ENCODE peak calls at places on chromosomes 1 and 21, in seven cellular contexts. One of them, this sample, is unnamed.
A peak's percentile ranks its signal among the peaks of the same experiment; 100 is the strongest.

GRCh38 chr1:28507646-28508434 is 2.0 kb downstream of the RCC1 start:
- DNase-seq in tibial artery: no peak
- DNase-seq in fibroblast of the aortic adventitia: peak; percentile 11
- DNase-seq in heart left ventricle: no peak
- DNase-seq in ovary: no peak
- DNase-seq in DND-41: peak; percentile 29
- DNase-seq in GM12864: no peak
- DNase-seq in this sample: peak; percentile 13

GRCh38 chr1:98327151-98327918 is 334.2 kb upstream of the SNX7 start:
- DNase-seq in GM12864: no peak
- DNase-seq in tibial artery: no peak
- DNase-seq in heart left ventricle: no peak
- DNase-seq in fibroblast of the aortic adventitia: peak; percentile 84
- DNase-seq in DND-41: peak; percentile 47
- DNase-seq in ovary: no peak
- DNase-seq in this sample: no peak

GRCh38 chr1:185311589-185312225 is 5.3 kb downstream of the IVNS1ABP start:
- DNase-seq in DND-41: no peak
- DNase-seq in fibroblast of the aortic adventitia: no peak
- DNase-seq in heart left ventricle: no peak
- DNase-seq in ovary: no peak
- DNase-seq in GM12864: no peak
- DNase-seq in tibial artery: no peak
- DNase-seq in this sample: no peak

GRCh38 chr1:224894915-224895314 is 34.6 kb upstream of the DNAH14 start:
- DNase-seq in tibial artery: no peak
- DNase-seq in heart left ventricle: no peak
- DNase-seq in GM12864: no peak
- DNase-seq in DND-41: no peak
- DNase-seq in ovary: no peak
- DNase-seq in fibroblast of the aortic adventitia: peak; percentile 29
- DNase-seq in this sample: no peak

GRCh38 chr1:245881767-245882391 is 625.2 kb downstream of the SMYD3 start:
- DNase-seq in fibroblast of the aortic adventitia: no peak
- DNase-seq in DND-41: no peak
- DNase-seq in tibial artery: no peak
- DNase-seq in heart left ventricle: no peak
- DNase-seq in GM12864: no peak
- DNase-seq in ovary: no peak
- DNase-seq in this sample: no peak

GRCh38 chr21:38343691-38344090 is 86.9 kb downstream of the KCNJ15 start:
- DNase-seq in tibial artery: peak; percentile 95
- DNase-seq in fibroblast of the aortic adventitia: peak; percentile 74
- DNase-seq in ovary: no peak
- DNase-seq in DND-41: no peak
- DNase-seq in heart left ventricle: no peak
- DNase-seq in GM12864: no peak
- DNase-seq in this sample: no peak

GRCh38 chr21:41536827-41537103 is 28.8 kb upstream of the TMPRSS2 start:
- DNase-seq in tibial artery: no peak
- DNase-seq in DND-41: no peak
- DNase-seq in fibroblast of the aortic adventitia: no peak
- DNase-seq in ovary: no peak
- DNase-seq in GM12864: no peak
- DNase-seq in heart left ventricle: no peak
- DNase-seq in this sample: no peak

GRCh38 chr21:39869141-39869818 is 2.0 kb downstream of the PCP4 start:
- DNase-seq in heart left ventricle: no peak
- DNase-seq in GM12864: no peak
- DNase-seq in ovary: no peak
- DNase-seq in DND-41: no peak
- DNase-seq in fibroblast of the aortic adventitia: no peak
- DNase-seq in tibial artery: no peak
- DNase-seq in this sample: no peak

GRCh38 chr1:199688774-199689173 is 338.7 kb upstream of the NR5A2 start:
- DNase-seq in ovary: no peak
- DNase-seq in fibroblast of the aortic adventitia: no peak
- DNase-seq in DND-41: no peak
- DNase-seq in heart left ventricle: no peak
- DNase-seq in tibial artery: no peak
- DNase-seq in GM12864: no peak
- DNase-seq in this sample: no peak

GRCh38 chr1:172756029-172756428 is 97.1 kb downstream of the FASLG start:
- DNase-seq in fibroblast of the aortic adventitia: no peak
- DNase-seq in GM12864: no peak
- DNase-seq in tibial artery: no peak
- DNase-seq in heart left ventricle: no peak
- DNase-seq in ovary: no peak
- DNase-seq in DND-41: no peak
- DNase-seq in this sample: no peak

GRCh38 chr1:50978144-50978851 is 8.3 kb downstream of the CDKN2C start:
- DNase-seq in ovary: peak; percentile 80
- DNase-seq in GM12864: no peak
- DNase-seq in tibial artery: peak; percentile 85
- DNase-seq in DND-41: peak; percentile 66
- DNase-seq in heart left ventricle: peak; percentile 82
- DNase-seq in fibroblast of the aortic adventitia: peak; percentile 63
- DNase-seq in this sample: peak; percentile 53

GRCh38 chr1:9646037-9646436 is 5.5 kb upstream of the PIK3CD start:
- DNase-seq in ovary: no peak
- DNase-seq in tibial artery: no peak
- DNase-seq in GM12864: no peak
- DNase-seq in DND-41: no peak
- DNase-seq in fibroblast of the aortic adventitia: no peak
- DNase-seq in heart left ventricle: no peak
- DNase-seq in this sample: no peak

GRCh38 chr1:54052470-54052933 is 502 bp downstream of the TMEM59 start:
- DNase-seq in heart left ventricle: no peak
- DNase-seq in tibial artery: no peak
- DNase-seq in DND-41: peak; percentile 43
- DNase-seq in ovary: peak; percentile 43
- DNase-seq in GM12864: no peak
- DNase-seq in fibroblast of the aortic adventitia: no peak
- DNase-seq in this sample: peak; percentile 43

GRCh38 chr21:33836408-33836807 is 79.2 kb downstream of the ATP5PO start:
- DNase-seq in tibial artery: peak; percentile 56
- DNase-seq in heart left ventricle: no peak
- DNase-seq in ovary: no peak
- DNase-seq in GM12864: no peak
- DNase-seq in fibroblast of the aortic adventitia: no peak
- DNase-seq in DND-41: no peak
- DNase-seq in this sample: no peak

GRCh38 chr1:89889336-89889640 is 68.5 kb downstream of the LRRC8D start:
- DNase-seq in DND-41: no peak
- DNase-seq in GM12864: no peak
- DNase-seq in fibroblast of the aortic adventitia: peak; percentile 55
- DNase-seq in tibial artery: no peak
- DNase-seq in heart left ventricle: no peak
- DNase-seq in ovary: no peak
- DNase-seq in this sample: no peak

GRCh38 chr1:8860738-8861516 is 17.6 kb downstream of the ENO1 start:
- DNase-seq in GM12864: no peak
- DNase-seq in tibial artery: no peak
- DNase-seq in fibroblast of the aortic adventitia: no peak
- DNase-seq in DND-41: no peak
- DNase-seq in ovary: no peak
- DNase-seq in heart left ventricle: no peak
- DNase-seq in this sample: no peak

GRCh38 chr1:88650676-88651418 is 33.2 kb upstream of the PKN2 start:
- DNase-seq in tibial artery: no peak
- DNase-seq in GM12864: no peak
- DNase-seq in DND-41: no peak
- DNase-seq in ovary: no peak
- DNase-seq in heart left ventricle: no peak
- DNase-seq in fibroblast of the aortic adventitia: peak; percentile 5
- DNase-seq in this sample: no peak

GRCh38 chr1:9573723-9574122 is 15.0 kb upstream of the TMEM201 start:
- DNase-seq in fibroblast of the aortic adventitia: peak; percentile 48
- DNase-seq in tibial artery: no peak
- DNase-seq in GM12864: no peak
- DNase-seq in DND-41: no peak
- DNase-seq in ovary: no peak
- DNase-seq in heart left ventricle: no peak
- DNase-seq in this sample: no peak

GRCh38 chr1:66295821-66296220 is 238.1 kb upstream of the SGIP1 start:
- DNase-seq in GM12864: no peak
- DNase-seq in tibial artery: no peak
- DNase-seq in fibroblast of the aortic adventitia: no peak
- DNase-seq in DND-41: no peak
- DNase-seq in heart left ventricle: no peak
- DNase-seq in ovary: no peak
- DNase-seq in this sample: no peak

GRCh38 chr1:86648255-86648654 is 56.1 kb upstream of the SH3GLB1 start:
- DNase-seq in DND-41: no peak
- DNase-seq in tibial artery: no peak
- DNase-seq in GM12864: peak; percentile 3
- DNase-seq in ovary: no peak
- DNase-seq in fibroblast of the aortic adventitia: peak; percentile 47
- DNase-seq in heart left ventricle: no peak
- DNase-seq in this sample: no peak

GRCh38 chr1:119330940-119331263 is 37.7 kb upstream of the HAO2 start:
- DNase-seq in tibial artery: no peak
- DNase-seq in GM12864: no peak
- DNase-seq in heart left ventricle: no peak
- DNase-seq in fibroblast of the aortic adventitia: no peak
- DNase-seq in ovary: no peak
- DNase-seq in DND-41: no peak
- DNase-seq in this sample: no peak

GRCh38 chr1:53328490-53329182 is 766 bp upstream of the LRP8 start:
- DNase-seq in ovary: peak; percentile 32
- DNase-seq in DND-41: peak; percentile 69
- DNase-seq in tibial artery: peak; percentile 64
- DNase-seq in GM12864: no peak
- DNase-seq in heart left ventricle: no peak
- DNase-seq in fibroblast of the aortic adventitia: no peak
- DNase-seq in this sample: peak; percentile 33

GRCh38 chr1:155168456-155169210 is 4.5 kb downstream of the KRTCAP2 start:
- DNase-seq in GM12864: no peak
- DNase-seq in tibial artery: peak; percentile 9
- DNase-seq in heart left ventricle: no peak
- DNase-seq in fibroblast of the aortic adventitia: no peak
- DNase-seq in ovary: no peak
- DNase-seq in DND-41: no peak
- DNase-seq in this sample: no peak

GRCh38 chr1:21624577-21625389 is 44.4 kb downstream of the RAP1GAP start:
- DNase-seq in heart left ventricle: no peak
- DNase-seq in fibroblast of the aortic adventitia: peak; percentile 8
- DNase-seq in GM12864: no peak
- DNase-seq in tibial artery: no peak
- DNase-seq in ovary: no peak
- DNase-seq in DND-41: no peak
- DNase-seq in this sample: no peak

GRCh38 chr1:161159087-161159914 is at the start of gene USP21:
- DNase-seq in fibroblast of the aortic adventitia: peak; percentile 87
- DNase-seq in DND-41: peak; percentile 93
- DNase-seq in GM12864: no peak
- DNase-seq in ovary: peak; percentile 96
- DNase-seq in tibial artery: peak; percentile 95
- DNase-seq in heart left ventricle: peak; percentile 94
- DNase-seq in this sample: peak; percentile 95
- TF ChIP-seq CTCF in fibroblast of the aortic adventitia: peak; percentile 64
- TF ChIP-seq CTCF in DND-41: no peak
- TF ChIP-seq CTCF in GM12864: peak; percentile 49
- TF ChIP-seq CTCF in ovary: peak; percentile 52
- TF ChIP-seq CTCF in tibial artery: no peak
- TF ChIP-seq CTCF in heart left ventricle: peak; percentile 57
- TF ChIP-seq CTCF in this sample: no peak

GRCh38 chr1:201947697-201948008 is 1.3 kb upstream of the LMOD1 start:
- DNase-seq in ovary: no peak
- DNase-seq in heart left ventricle: no peak
- DNase-seq in GM12864: no peak
- DNase-seq in DND-41: no peak
- DNase-seq in tibial artery: no peak
- DNase-seq in fibroblast of the aortic adventitia: no peak
- DNase-seq in this sample: no peak
- TF ChIP-seq CTCF in ovary: no peak
- TF ChIP-seq CTCF in heart left ventricle: no peak
- TF ChIP-seq CTCF in GM12864: no peak
- TF ChIP-seq CTCF in DND-41: no peak
- TF ChIP-seq CTCF in tibial artery: peak; percentile 14
- TF ChIP-seq CTCF in fibroblast of the aortic adventitia: peak; percentile 15
- TF ChIP-seq CTCF in this sample: no peak

DNA sequence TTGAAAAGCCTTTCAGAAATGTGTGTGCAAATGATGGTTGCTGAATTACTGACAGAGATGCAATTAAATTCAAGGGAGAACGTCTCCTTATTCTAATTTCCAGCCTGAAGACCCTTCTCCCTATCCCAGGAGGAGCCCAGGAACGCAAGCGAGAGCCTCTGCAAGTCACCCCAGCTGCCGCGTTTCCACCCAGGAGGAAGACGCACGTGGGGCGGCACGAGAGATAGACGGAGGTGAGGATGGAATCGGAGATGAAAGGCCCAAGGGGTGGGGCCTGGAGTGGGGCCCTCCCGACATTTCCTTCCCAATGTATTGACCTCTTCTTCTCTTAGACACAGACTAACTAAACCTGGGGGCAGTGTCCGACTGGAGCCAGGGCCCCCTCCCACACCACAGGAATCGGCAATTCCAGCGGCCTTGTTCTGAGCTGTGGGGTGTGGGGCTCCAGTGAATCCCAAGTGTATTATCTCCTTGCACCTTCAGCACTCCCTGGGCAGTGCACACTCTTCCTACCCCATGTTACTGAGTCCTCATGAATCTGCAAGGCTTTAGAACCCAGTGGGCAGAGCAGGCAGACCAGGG is 322.5 kb downstream of the AJAP1 start:
- DNase-seq in heart left ventricle: no peak
- DNase-seq in tibial artery: no peak
- DNase-seq in DND-41: no peak
- DNase-seq in fibroblast of the aortic adventitia: no peak
- DNase-seq in ovary: no peak
- DNase-seq in GM12864: no peak
- DNase-seq in this sample: no peak
- TF ChIP-seq CTCF in heart left ventricle: no peak
- TF ChIP-seq CTCF in tibial artery: no peak
- TF ChIP-seq CTCF in DND-41: no peak
- TF ChIP-seq CTCF in fibroblast of the aortic adventitia: no peak
- TF ChIP-seq CTCF in ovary: no peak
- TF ChIP-seq CTCF in GM12864: no peak
- TF ChIP-seq CTCF in this sample: no peak

DNA sequence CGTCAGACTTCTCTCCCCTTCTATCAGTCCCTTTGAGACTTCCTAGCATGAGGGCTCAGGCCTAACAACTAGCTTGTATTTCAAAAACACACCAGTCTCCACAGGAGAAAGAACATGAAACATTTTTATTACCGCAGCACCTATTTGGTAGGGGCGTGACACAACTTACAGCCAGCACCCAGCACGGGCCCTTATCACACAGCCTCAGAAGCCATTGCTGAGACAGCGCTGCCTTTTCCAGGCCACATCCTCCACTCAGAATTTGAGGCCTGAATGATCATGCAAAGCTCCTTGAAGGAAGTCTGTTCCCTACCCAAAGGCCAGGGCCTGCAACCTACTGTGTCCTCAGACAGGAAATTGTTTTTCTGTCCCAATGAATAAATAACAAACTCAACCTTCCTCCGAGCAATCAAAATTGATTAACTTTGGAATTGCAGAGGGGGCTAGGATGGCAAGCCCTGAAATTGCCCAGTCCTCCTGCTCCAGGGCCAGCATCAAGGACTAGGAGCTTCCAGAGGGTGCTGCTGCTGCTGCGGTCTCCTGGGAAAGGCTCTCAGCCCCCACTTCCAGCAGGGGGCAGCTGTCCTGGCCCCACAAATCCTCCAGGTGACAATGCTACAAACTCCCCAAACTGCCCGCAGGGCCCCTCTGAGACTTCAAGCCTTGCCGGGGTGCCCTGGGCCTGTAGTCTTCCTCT is 94.3 kb upstream of the GALNT2 start:
- DNase-seq in GM12864: no peak
- DNase-seq in DND-41: no peak
- DNase-seq in heart left ventricle: no peak
- DNase-seq in tibial artery: no peak
- DNase-seq in ovary: no peak
- DNase-seq in fibroblast of the aortic adventitia: no peak
- DNase-seq in this sample: no peak
- TF ChIP-seq CTCF in GM12864: peak; percentile 40
- TF ChIP-seq CTCF in DND-41: peak; percentile 44
- TF ChIP-seq CTCF in heart left ventricle: peak; percentile 12
- TF ChIP-seq CTCF in tibial artery: no peak
- TF ChIP-seq CTCF in ovary: no peak
- TF ChIP-seq CTCF in fibroblast of the aortic adventitia: no peak
- TF ChIP-seq CTCF in this sample: peak; percentile 30